ENCODE peak calls at places on chromosomes 6 and 20, in four cellular contexts. H is tibial artery, S is lower lobe of right lung, Q is suprapubic skin. G is an unnamed sample. For H3K27me3, the result is how much of the 10 kb centered on the place peaks cover.

GRCh38 chr6:166168616-166169548 is 1.2 kb upstream of the TBXT start:
- DNase-seq in S (no peak), Q (no peak), H (no peak), G (no peak)

GRCh38 chr20:52948491-52948890 is 23.7 kb upstream of the TSHZ2 start:
- DNase-seq in H (no peak), S (no peak), Q (no peak), G (no peak)

GRCh38 chr6:132140150-132140549 is 189.0 kb upstream of the CCN2 start:
- DNase-seq in Q (no peak), H (no peak), S (no peak), G (no peak)

GRCh38 chr20:32965115-32965514 is 39.1 kb downstream of the SUN5 start:
- DNase-seq in Q (peak), S (no peak), H (peak), G (no peak)

GRCh38 chr6:101513181-101513580 is 119.7 kb downstream of the GRIK2 start:
- DNase-seq in H (no peak), Q (no peak), S (no peak), G (no peak)

GRCh38 chr20:62516345-62516744 is 40.5 kb upstream of the GATA5 start:
- DNase-seq in H (no peak), Q (no peak), S (no peak), G (no peak)

GRCh38 chr6:127517698-127518097 is 1.4 kb downstream of the MTCL3 start:
- DNase-seq in H (no peak), S (no peak), Q (no peak), G (no peak)

GRCh38 chr6:98648211-98648914 is 186.0 kb upstream of the POU3F2 start:
- DNase-seq in S (no peak), H (no peak), Q (no peak), G (no peak)

GRCh38 chr20:38134427-38135281 is 30.4 kb downstream of the TGM2 start:
- DNase-seq in H (peak), S (peak), Q (no peak), G (no peak)

GRCh38 chr20:36550797-36551299 is 9.5 kb downstream of the MYL9 start:
- DNase-seq in S (no peak), Q (no peak), H (peak), G (no peak)

GRCh38 chr20:8476023-8476422 is 344.0 kb downstream of the PLCB1 start:
- DNase-seq in H (no peak), Q (no peak), S (no peak), G (no peak)

GRCh38 chr20:1734269-1734858 is 76.8 kb upstream of the SIRPG start:
- DNase-seq in S (no peak), Q (no peak), H (no peak), G (no peak)

GRCh38 chr20:35342154-35342769 is 50.0 kb upstream of the FAM83C start:
- DNase-seq in H (no peak), Q (no peak), S (no peak), G (no peak)

GRCh38 chr6:140602431-140602836 is 1228.0 kb upstream of the CITED2 start:
- DNase-seq in Q (no peak), H (no peak), S (no peak), G (no peak)

GRCh38 chr6:168150551-168151444 is 71.8 kb upstream of the FRMD1 start:
- DNase-seq in H (peak), Q (peak), S (no peak), G (no peak)

GRCh38 chr6:100685747-100686146 is 195.4 kb downstream of the ASCC3 start:
- DNase-seq in H (no peak), S (no peak), Q (no peak), G (no peak)

GRCh38 chr20:9981834-9982233 is 53.0 kb upstream of the ANKEF1 start:
- DNase-seq in Q (no peak), S (no peak), H (no peak), G (no peak)

GRCh38 chr6:41965429-41966213 is 24.0 kb upstream of the CCND3 start:
- DNase-seq in Q (peak), H (peak), S (no peak), G (no peak)

GRCh38 chr6:15429146-15430110 is 183.6 kb downstream of the JARID2 start:
- DNase-seq in H (no peak), Q (no peak), S (no peak), G (no peak)

GRCh38 chr6:151680846-151681425 is 126.5 kb upstream of the ESR1 start:
- DNase-seq in S (no peak), Q (no peak), H (no peak), G (no peak)

GRCh38 chr6:144415835-144416237 is 130.7 kb downstream of the UTRN start:
- DNase-seq in S (no peak), H (no peak), Q (no peak), G (no peak)

GRCh38 chr6:117483645-117484016 is 1.2 kb downstream of the DCBLD1 start:
- DNase-seq in H (no peak), Q (no peak), S (no peak), G (no peak)

GRCh38 chr6:8855411-8855810 is 420.1 kb upstream of the SLC35B3 start:
- DNase-seq in Q (no peak), S (no peak), H (no peak), G (no peak)

GRCh38 chr6:44567406-44567805 is 179.9 kb downstream of the CDC5L start:
- DNase-seq in S (no peak), H (no peak), Q (no peak), G (no peak)

GRCh38 chr6:71012871-71013456 is 56.1 kb upstream of the B3GAT2 start:
- DNase-seq in Q (no peak), H (no peak), S (no peak), G (no peak)

GRCh38 chr6:5401845-5402738 is 140.8 kb downstream of the FARS2 start:
- DNase-seq in Q (no peak), H (no peak), S (no peak), G (no peak)

GRCh38 chr20:22924036-22924737 is 110.9 kb upstream of the SSTR4 start:
- DNase-seq in Q (no peak), S (no peak), H (no peak), G (no peak)

GRCh38 chr6:9878535-9878934 is 536.3 kb downstream of the TFAP2A start:
- DNase-seq in H (no peak), S (no peak), Q (no peak), G (no peak)

GRCh38 chr20:59398552-59399265 is 98.3 kb downstream of the EDN3 start:
- DNase-seq in H (no peak), S (no peak), Q (no peak), G (no peak)

GRCh38 chr6:4687989-4688947 is 87.9 kb upstream of the CDYL start:
- DNase-seq in S (no peak), H (no peak), Q (no peak), G (no peak)

GRCh38 chr6:150267686-150268561 is 100.9 kb upstream of the IYD start:
- DNase-seq in Q (peak), H (peak), S (peak), G (no peak)

GRCh38 chr6:157514659-157515496 is 133.9 kb downstream of the ZDHHC14 start:
- DNase-seq in H (no peak), S (no peak), Q (no peak), G (no peak)

GRCh38 chr20:1900321-1900791 is 5.1 kb downstream of the SIRPA start:
- DNase-seq in H (peak), S (no peak), Q (no peak), G (peak)

GRCh38 chr20:25532971-25533391 is 52.4 kb downstream of the NINL start:
- DNase-seq in S (no peak), Q (no peak), H (no peak), G (no peak)

GRCh38 chr6:120147218-120147871 is 797.8 kb upstream of the MAN1A1 start:
- DNase-seq in Q (no peak), S (no peak), H (peak), G (no peak)

GRCh38 chr6:138241893-138242292 is 23.6 kb upstream of the PBOV1 start:
- DNase-seq in H (no peak), Q (no peak), S (no peak), G (no peak)

GRCh38 chr20:25257756-25258462 is 10.0 kb downstream of the PYGB start:
- DNase-seq in Q (no peak), S (no peak), H (no peak), G (no peak)

GRCh38 chr6:131597448-131597847 is 24.4 kb downstream of the ARG1 start:
- DNase-seq in Q (no peak), S (no peak), H (no peak), G (no peak)

GRCh38 chr6:95530176-95530799 is 47.0 kb upstream of the MANEA start:
- DNase-seq in S (no peak), H (no peak), Q (no peak), G (no peak)

GRCh38 chr6:164106345-164106769 is 691.8 kb downstream of the QKI start:
- DNase-seq in H (no peak), Q (no peak), S (no peak), G (no peak)

GRCh38 chr20:46137816-46138215 is 19.7 kb downstream of the CD40 start:
- DNase-seq in H (no peak), Q (no peak), S (no peak), G (no peak)
- H3K27me3 ChIP-seq in H (under half), Q (under half), S (half or more), G (under half)

DNA sequence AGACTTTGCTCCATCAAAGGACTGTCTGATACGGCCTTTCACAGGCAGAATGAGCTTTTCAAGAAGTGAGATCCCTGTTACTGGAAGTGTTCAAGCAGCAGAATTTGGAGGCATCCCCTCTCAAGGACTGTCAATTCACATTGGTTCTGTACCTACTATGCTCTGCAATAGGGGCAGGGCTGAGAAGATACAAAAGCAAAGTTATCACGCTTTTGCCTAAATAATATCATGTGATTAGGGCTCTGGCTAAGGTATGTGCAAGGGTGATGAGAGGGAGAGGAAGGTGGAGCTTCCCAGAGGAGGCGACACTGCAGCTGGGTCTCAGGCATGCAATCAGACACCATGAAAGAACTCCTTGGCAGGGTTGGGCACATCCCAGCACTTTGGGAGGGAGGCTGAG is 80.2 kb upstream of the PIM1 start:
- DNase-seq in S (no peak), H (no peak), Q (no peak), G (no peak)
- TF ChIP-seq CTCF in S (no peak), H (no peak), Q (no peak), G (no peak)

GRCh38 chr20:50405915-50406609 is 104.1 kb upstream of the PTPN1 start:
- DNase-seq in H (no peak), S (no peak), Q (no peak), G (no peak)
- H3K27ac ChIP-seq in H (peak), S (no peak), Q (no peak), G (no peak)

DNA sequence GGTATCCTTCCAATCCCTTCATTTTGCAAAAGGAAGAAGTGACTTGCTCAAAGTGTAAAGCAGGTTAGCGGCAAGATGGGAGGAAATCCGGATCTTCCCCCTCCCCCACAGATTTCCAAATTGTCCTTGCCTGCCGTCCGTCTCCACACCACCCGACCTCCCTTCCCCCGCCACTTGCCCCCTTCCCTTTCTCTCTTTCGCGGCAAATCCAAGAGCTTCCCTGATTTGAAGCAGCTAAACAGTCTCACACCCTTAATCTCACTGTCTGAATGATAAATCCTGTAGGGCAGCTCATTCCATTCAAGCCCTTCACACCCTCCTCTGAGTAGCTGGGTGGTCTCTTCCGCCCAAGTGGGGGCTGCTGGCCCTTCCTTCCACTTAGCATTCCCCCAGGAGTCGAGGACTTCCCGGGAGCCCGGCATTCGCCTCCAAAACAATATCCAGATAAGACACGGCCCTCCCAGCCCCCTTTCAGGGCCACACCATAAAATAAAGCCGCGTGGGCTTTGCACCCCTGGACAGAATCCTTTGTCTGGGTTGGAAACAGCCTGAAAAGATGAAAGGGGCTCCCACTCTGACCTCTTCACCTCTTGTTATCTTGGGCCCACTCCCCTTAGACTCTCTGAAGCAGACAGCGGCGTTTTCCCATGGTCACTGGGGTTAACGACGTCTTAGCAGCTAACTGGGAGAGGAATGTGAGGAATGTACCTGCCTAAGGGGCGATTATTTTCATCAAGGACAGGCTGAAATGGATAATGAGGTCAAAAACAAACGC is 44.0 kb upstream of the PIM1 start:
- DNase-seq in H (no peak), Q (no peak), S (no peak), G (no peak)
- H3K27me3 ChIP-seq in H (under half), Q (under half), S (under half), G (under half)

GRCh38 chr20:3696200-3696599 is 14.4 kb upstream of the ADAM33 start:
- DNase-seq in H (no peak), Q (no peak), S (no peak), G (no peak)
- TF ChIP-seq CTCF in H (no peak), Q (no peak), S (peak), G (no peak)

DNA sequence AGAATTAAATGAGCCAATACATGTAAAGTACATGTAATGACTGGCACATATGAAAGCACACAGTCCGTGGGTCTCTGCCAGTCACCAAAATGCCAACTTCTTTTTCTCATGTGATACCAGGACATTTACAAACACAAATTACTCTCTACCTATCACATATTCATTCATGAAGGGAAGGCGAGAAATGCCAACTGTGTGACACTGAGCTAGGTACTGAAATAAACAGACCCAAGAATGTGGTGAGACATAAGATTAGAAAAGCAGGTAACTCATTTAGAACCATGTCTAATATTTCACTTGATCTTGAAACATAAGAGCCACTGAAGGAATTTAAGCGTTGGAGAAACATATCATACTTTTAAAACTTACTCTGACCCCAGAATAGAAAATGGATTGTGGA is 41.4 kb downstream of the HBS1L start:
- DNase-seq in S (no peak), Q (no peak), H (no peak), G (no peak)
- H3K27ac ChIP-seq in S (no peak), Q (no peak), H (no peak), G (no peak)

GRCh38 chr6:108666656-108667260 is 106.0 kb downstream of the FOXO3 start:
- DNase-seq in S (no peak), Q (no peak), H (no peak), G (no peak)
- H3K27me3 ChIP-seq in S (under half), Q (under half), H (under half), G (under half)

DNA sequence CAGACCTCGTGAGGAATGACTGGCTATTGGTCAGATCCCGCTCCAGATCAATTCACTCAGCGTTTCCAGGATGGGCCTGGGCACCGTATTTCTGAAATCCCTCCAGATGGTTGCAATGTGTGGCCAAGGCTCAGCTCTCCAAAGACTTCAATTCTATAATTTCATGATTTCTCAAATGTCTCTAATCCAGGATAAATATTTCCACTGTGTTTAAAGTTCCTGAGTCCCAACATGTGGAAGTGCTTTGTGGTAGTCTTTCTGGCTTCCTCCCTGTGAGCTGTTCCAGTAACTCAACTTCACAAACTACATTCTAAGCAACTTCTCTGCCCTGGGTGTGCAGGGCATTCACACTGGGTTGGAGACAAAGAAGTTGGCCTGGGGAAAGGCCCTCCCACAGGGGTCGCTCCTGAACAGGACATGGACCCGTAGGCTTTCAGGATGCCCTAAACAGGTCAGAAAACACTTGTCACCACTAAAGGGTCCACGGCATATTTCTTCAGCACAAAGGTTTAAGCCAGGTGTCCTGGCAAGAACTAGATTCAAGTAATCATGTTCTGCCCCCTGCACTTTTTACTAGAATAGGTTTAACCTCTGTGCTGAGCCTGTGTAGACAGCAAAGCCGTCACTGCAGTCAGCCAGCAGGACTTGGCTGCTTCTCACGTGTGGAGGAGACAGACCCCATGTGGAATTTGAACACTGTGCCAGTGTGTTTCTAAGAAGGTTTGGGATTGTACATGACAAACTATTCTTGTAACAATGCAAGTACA is 212.0 kb downstream of the WDR27 start:
- DNase-seq in Q (no peak), S (no peak), H (no peak), G (no peak)
- TF ChIP-seq CTCF in Q (no peak), S (no peak), H (no peak), G (no peak)

G was measured in dorsolateral prefrontal cortex.